ENCODE peak calls at places on chromosomes 13 and 19, in five cellular contexts. One of them, this sample, is unnamed.

GRCh38 chr13:114108141-114108761 is 24.2 kb downstream of the RASA3 start:
- DNase-seq in stomach: no peak
- DNase-seq in uterus: peak; percentile 13
- DNase-seq in CD4-positive, alpha-beta T cell: peak; percentile 6
- DNase-seq in sigmoid colon: peak; percentile 58
- DNase-seq in this sample: no peak

GRCh38 chr13:113298001-113298945 is 1.2 kb downstream of the LAMP1 start:
- DNase-seq in stomach: no peak
- DNase-seq in uterus: no peak
- DNase-seq in CD4-positive, alpha-beta T cell: no peak
- DNase-seq in sigmoid colon: no peak
- DNase-seq in this sample: no peak

GRCh38 chr13:42720116-42720857 is 61.1 kb upstream of the FAM216B start:
- DNase-seq in stomach: peak; percentile 28
- DNase-seq in uterus: peak; percentile 56
- DNase-seq in CD4-positive, alpha-beta T cell: no peak
- DNase-seq in sigmoid colon: peak; percentile 75
- DNase-seq in this sample: peak; percentile 93

GRCh38 chr13:29893438-29893837 is 43.0 kb upstream of the UBL3 start:
- DNase-seq in stomach: no peak
- DNase-seq in uterus: no peak
- DNase-seq in CD4-positive, alpha-beta T cell: no peak
- DNase-seq in sigmoid colon: no peak
- DNase-seq in this sample: no peak

GRCh38 chr13:34545461-34545860 is 396.6 kb upstream of the NBEA start:
- DNase-seq in stomach: no peak
- DNase-seq in uterus: no peak
- DNase-seq in CD4-positive, alpha-beta T cell: no peak
- DNase-seq in sigmoid colon: no peak
- DNase-seq in this sample: no peak

GRCh38 chr13:25886438-25887214 is 165.2 kb downstream of the SHISA2 start:
- DNase-seq in stomach: no peak
- DNase-seq in uterus: no peak
- DNase-seq in CD4-positive, alpha-beta T cell: no peak
- DNase-seq in sigmoid colon: no peak
- DNase-seq in this sample: peak; percentile 82

GRCh38 chr13:109516196-109516595 is 270.2 kb downstream of the IRS2 start:
- DNase-seq in stomach: no peak
- DNase-seq in uterus: no peak
- DNase-seq in CD4-positive, alpha-beta T cell: no peak
- DNase-seq in sigmoid colon: no peak
- DNase-seq in this sample: no peak

GRCh38 chr19:55544776-55545439 is 435 bp downstream of the SBK3 start:
- DNase-seq in stomach: no peak
- DNase-seq in uterus: no peak
- DNase-seq in CD4-positive, alpha-beta T cell: no peak
- DNase-seq in sigmoid colon: no peak
- DNase-seq in this sample: no peak

GRCh38 chr13:60369242-60369641 is 27.8 kb upstream of the TDRD3 start:
- DNase-seq in stomach: no peak
- DNase-seq in uterus: no peak
- DNase-seq in CD4-positive, alpha-beta T cell: no peak
- DNase-seq in sigmoid colon: no peak
- DNase-seq in this sample: no peak

GRCh38 chr19:19865750-19866598 is at the start of gene ZNF253:
- DNase-seq in stomach: peak; percentile 98
- DNase-seq in uterus: peak; percentile 96
- DNase-seq in CD4-positive, alpha-beta T cell: peak; percentile 93
- DNase-seq in sigmoid colon: peak; percentile 98
- DNase-seq in this sample: peak; percentile 93

GRCh38 chr13:57969961-57970360 is 338.4 kb downstream of the PCDH17 start:
- DNase-seq in stomach: no peak
- DNase-seq in uterus: no peak
- DNase-seq in CD4-positive, alpha-beta T cell: no peak
- DNase-seq in sigmoid colon: no peak
- DNase-seq in this sample: no peak

DNA sequence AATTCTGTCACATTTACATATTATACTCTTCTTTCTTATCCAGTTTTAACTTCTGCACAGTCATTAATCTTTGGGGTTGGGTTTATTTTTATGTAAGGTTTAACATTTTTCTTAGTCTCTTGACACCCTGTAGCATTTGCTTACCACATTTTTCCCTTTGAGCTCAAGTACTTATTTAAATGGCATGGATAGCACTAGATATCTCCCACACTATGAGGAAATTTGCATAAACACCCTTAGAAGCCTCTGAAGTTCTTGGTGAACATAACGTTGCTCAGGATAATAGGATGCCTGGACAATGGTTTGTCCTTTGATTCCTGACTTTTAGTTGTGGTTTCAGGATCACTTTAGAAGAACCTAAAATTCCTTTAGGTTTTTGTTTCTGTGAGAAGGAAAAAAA is 338.9 kb downstream of the PCDH17 start:
- DNase-seq in stomach: no peak
- DNase-seq in uterus: no peak
- DNase-seq in CD4-positive, alpha-beta T cell: no peak
- DNase-seq in sigmoid colon: no peak
- DNase-seq in this sample: no peak
- H3K27ac ChIP-seq in stomach: no peak overlapping the region
- H3K27ac ChIP-seq in uterus: no peak overlapping the region
- H3K27ac ChIP-seq in CD4-positive, alpha-beta T cell: no peak overlapping the region
- H3K27ac ChIP-seq in sigmoid colon: no peak overlapping the region
- H3K27ac ChIP-seq in this sample: no peak overlapping the region

DNA sequence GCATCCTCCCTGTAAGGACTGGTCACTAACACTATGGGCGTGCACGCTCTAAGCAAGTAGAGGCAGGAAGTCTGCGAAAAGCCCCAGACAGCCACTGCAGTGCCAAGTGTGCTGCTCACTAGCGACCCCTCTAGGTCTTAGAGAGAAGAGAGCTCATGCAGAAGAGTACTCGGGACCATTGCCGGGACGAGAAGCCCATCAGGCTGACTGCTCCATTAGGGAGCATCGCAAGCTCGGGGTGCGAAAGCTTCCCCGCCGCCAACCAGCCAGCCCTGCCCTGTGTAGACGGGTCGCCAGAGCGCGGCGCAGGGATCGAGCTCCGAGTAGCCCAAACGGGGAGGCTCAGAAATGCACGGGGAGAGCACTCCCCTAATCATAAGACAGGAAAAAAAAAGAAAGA is 16.6 kb downstream of the POU4F1 start:
- DNase-seq in stomach: no peak
- DNase-seq in uterus: no peak
- DNase-seq in CD4-positive, alpha-beta T cell: no peak
- DNase-seq in sigmoid colon: no peak
- DNase-seq in this sample: no peak
- TF ChIP-seq CTCF in stomach: no peak
- TF ChIP-seq CTCF in uterus: no peak
- TF ChIP-seq CTCF in CD4-positive, alpha-beta T cell: no peak
- TF ChIP-seq CTCF in sigmoid colon: no peak
- TF ChIP-seq CTCF in this sample: no peak

DNA sequence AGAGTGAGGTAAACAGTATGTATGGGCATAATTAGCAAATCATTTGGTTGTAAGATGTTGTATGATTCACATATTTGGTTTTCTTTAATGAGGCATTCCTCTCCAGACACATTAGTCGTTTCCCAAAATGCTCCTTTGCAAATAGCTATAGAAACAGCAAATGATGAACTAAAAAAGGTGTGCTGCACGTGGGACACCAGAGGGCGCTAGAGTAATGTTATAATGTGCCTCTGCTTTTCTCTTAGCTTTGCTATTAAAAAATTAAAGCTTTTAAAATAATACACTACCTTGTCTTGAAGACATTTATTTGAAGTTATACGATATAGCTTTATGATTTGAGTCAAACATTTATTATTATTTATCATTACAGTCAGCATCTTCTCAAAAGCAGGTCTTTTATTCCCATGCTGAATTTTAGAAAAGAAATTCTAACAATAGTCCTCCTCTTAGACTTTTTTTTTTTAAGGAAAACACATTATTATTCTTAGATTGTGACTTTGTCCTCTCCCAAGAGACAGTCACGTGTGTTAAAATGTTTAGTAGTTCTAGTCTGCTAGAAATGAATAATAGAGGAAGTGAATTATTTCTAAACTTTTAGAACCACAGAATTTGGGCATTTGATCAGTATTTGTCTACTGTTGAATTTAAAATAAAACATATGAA is 121.6 kb upstream of the FRY start:
- DNase-seq in stomach: peak; percentile 53
- DNase-seq in uterus: peak; percentile 41
- DNase-seq in CD4-positive, alpha-beta T cell: peak; percentile 28
- DNase-seq in sigmoid colon: no peak
- DNase-seq in this sample: peak; percentile 13
- H3K27ac ChIP-seq in stomach: no peak overlapping the region
- H3K27ac ChIP-seq in uterus: no peak overlapping the region
- H3K27ac ChIP-seq in CD4-positive, alpha-beta T cell: no peak overlapping the region
- H3K27ac ChIP-seq in sigmoid colon: no peak overlapping the region
- H3K27ac ChIP-seq in this sample: no peak overlapping the region

DNA sequence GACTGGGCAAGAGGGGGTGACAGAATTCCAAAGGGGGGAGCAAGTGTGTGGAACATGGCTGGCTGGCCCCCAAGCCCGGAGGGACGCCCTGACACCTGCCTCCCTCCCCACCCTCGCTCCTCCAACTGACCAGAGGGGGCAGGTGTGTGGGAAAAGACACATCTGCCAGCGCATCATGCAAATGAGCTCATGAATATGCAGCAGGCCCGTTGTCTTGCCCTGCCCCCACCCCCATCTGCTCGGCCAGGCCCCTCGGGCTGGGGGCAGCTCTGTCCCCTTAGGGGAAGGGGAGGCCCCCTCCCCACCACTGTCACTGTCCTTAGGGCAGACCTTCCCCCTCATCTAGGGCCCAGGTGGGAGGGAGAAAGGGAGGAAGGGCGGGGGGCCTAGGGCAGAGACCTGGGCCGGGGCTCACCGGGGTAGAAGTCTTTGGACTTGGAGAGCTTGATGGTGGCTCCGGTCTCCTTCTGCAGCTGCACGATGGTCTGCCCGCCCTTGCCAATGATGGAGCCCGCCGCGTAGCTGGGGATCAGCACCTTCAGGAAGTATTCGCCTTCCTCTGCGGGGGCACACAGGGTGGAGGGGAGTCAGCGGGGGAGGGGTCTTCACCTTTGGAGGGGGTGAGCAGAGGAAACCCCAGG is 12.9 kb downstream of the NOVA2 start:
- DNase-seq in stomach: no peak
- DNase-seq in uterus: no peak
- DNase-seq in CD4-positive, alpha-beta T cell: no peak
- DNase-seq in sigmoid colon: no peak
- DNase-seq in this sample: no peak
- TF ChIP-seq CTCF in stomach: no peak
- TF ChIP-seq CTCF in uterus: no peak
- TF ChIP-seq CTCF in CD4-positive, alpha-beta T cell: no peak
- TF ChIP-seq CTCF in sigmoid colon: no peak
- TF ChIP-seq CTCF in this sample: no peak

GRCh38 chr13:50919291-50919690 is 9.7 kb downstream of the RNASEH2B start:
- DNase-seq in stomach: no peak
- DNase-seq in uterus: no peak
- DNase-seq in CD4-positive, alpha-beta T cell: no peak
- DNase-seq in sigmoid colon: no peak
- DNase-seq in this sample: no peak

GRCh38 chr13:50917572-50917971 is 8.0 kb downstream of the RNASEH2B start:
- DNase-seq in stomach: no peak
- DNase-seq in uterus: no peak
- DNase-seq in CD4-positive, alpha-beta T cell: no peak
- DNase-seq in sigmoid colon: no peak
- DNase-seq in this sample: no peak

GRCh38 chr13:50924025-50924424 is 14.4 kb downstream of the RNASEH2B start:
- DNase-seq in stomach: no peak
- DNase-seq in uterus: no peak
- DNase-seq in CD4-positive, alpha-beta T cell: no peak
- DNase-seq in sigmoid colon: no peak
- DNase-seq in this sample: no peak

GRCh38 chr13:50923272-50923671 is 13.7 kb downstream of the RNASEH2B start:
- DNase-seq in stomach: no peak
- DNase-seq in uterus: no peak
- DNase-seq in CD4-positive, alpha-beta T cell: no peak
- DNase-seq in sigmoid colon: no peak
- DNase-seq in this sample: no peak

GRCh38 chr13:50921706-50922105 is 12.1 kb downstream of the RNASEH2B start:
- DNase-seq in stomach: no peak
- DNase-seq in uterus: no peak
- DNase-seq in CD4-positive, alpha-beta T cell: no peak
- DNase-seq in sigmoid colon: no peak
- DNase-seq in this sample: no peak
- H3K27ac ChIP-seq in stomach: no peak overlapping the region
- H3K27ac ChIP-seq in uterus: no peak overlapping the region
- H3K27ac ChIP-seq in CD4-positive, alpha-beta T cell: no peak overlapping the region
- H3K27ac ChIP-seq in sigmoid colon: no peak overlapping the region
- H3K27ac ChIP-seq in this sample: no peak overlapping the region

GRCh38 chr13:36981156-36981743 is 17.9 kb downstream of the ALG5 start:
- DNase-seq in stomach: no peak
- DNase-seq in uterus: no peak
- DNase-seq in CD4-positive, alpha-beta T cell: no peak
- DNase-seq in sigmoid colon: no peak
- DNase-seq in this sample: peak; percentile 30
- TF ChIP-seq CTCF in stomach: no peak
- TF ChIP-seq CTCF in uterus: peak; percentile 54
- TF ChIP-seq CTCF in CD4-positive, alpha-beta T cell: peak; percentile 25
- TF ChIP-seq CTCF in sigmoid colon: peak; percentile 43
- TF ChIP-seq CTCF in this sample: peak; percentile 67

GRCh38 chr19:44765949-44766335 is 11.7 kb upstream of the CBLC start:
- DNase-seq in stomach: no peak
- DNase-seq in uterus: no peak
- DNase-seq in CD4-positive, alpha-beta T cell: no peak
- DNase-seq in sigmoid colon: no peak
- DNase-seq in this sample: no peak
- H3K27ac ChIP-seq in stomach: peak overlapping the region; percentile 54
- H3K27ac ChIP-seq in uterus: no peak overlapping the region
- H3K27ac ChIP-seq in CD4-positive, alpha-beta T cell: no peak overlapping the region
- H3K27ac ChIP-seq in sigmoid colon: no peak overlapping the region
- H3K27ac ChIP-seq in this sample: peak overlapping the region; percentile 71